ENCODE peak calls at places on chromosomes 11 and 22, in six cellular contexts. One of them, this sample, is unnamed.

GRCh38 chr11:86360775-86361395 is 13.8 kb upstream of the CCDC81 start:
- DNase-seq in AG10803: peak; percentile 61
- DNase-seq in right lobe of liver: no peak
- DNase-seq in SJSA1: no peak
- DNase-seq in HCT116: peak; percentile 23
- DNase-seq in NCI-H510A treated with DMSO at 0.1 percent for 48 hours: no peak
- DNase-seq in this sample: no peak

GRCh38 chr22:46528121-46528610 is 9.3 kb downstream of the CELSR1 start:
- DNase-seq in AG10803: peak; percentile 39
- DNase-seq in right lobe of liver: no peak
- DNase-seq in SJSA1: peak; percentile 86
- DNase-seq in HCT116: peak; percentile 69
- DNase-seq in NCI-H510A treated with DMSO at 0.1 percent for 48 hours: peak; percentile 51
- DNase-seq in this sample: no peak

GRCh38 chr11:6745465-6746015 is 26.2 kb downstream of the OR2AG2 start:
- DNase-seq in AG10803: no peak
- DNase-seq in right lobe of liver: no peak
- DNase-seq in SJSA1: no peak
- DNase-seq in HCT116: no peak
- DNase-seq in NCI-H510A treated with DMSO at 0.1 percent for 48 hours: no peak
- DNase-seq in this sample: no peak

GRCh38 chr11:110200241-110200640 is 96.2 kb downstream of the RDX start:
- DNase-seq in AG10803: no peak
- DNase-seq in right lobe of liver: no peak
- DNase-seq in SJSA1: no peak
- DNase-seq in HCT116: no peak
- DNase-seq in NCI-H510A treated with DMSO at 0.1 percent for 48 hours: no peak
- DNase-seq in this sample: no peak

GRCh38 chr11:36500315-36500721 is 9.8 kb downstream of the TRAF6 start:
- DNase-seq in AG10803: peak; percentile 77
- DNase-seq in right lobe of liver: no peak
- DNase-seq in SJSA1: peak; percentile 88
- DNase-seq in HCT116: no peak
- DNase-seq in NCI-H510A treated with DMSO at 0.1 percent for 48 hours: no peak
- DNase-seq in this sample: no peak

GRCh38 chr22:49892226-49892899 is 25.9 kb downstream of the ALG12 start:
- DNase-seq in AG10803: no peak
- DNase-seq in right lobe of liver: no peak
- DNase-seq in SJSA1: no peak
- DNase-seq in HCT116: no peak
- DNase-seq in NCI-H510A treated with DMSO at 0.1 percent for 48 hours: no peak
- DNase-seq in this sample: peak; percentile 25

GRCh38 chr11:17605736-17606135 is 58.7 kb downstream of the OTOG start:
- DNase-seq in AG10803: no peak
- DNase-seq in right lobe of liver: no peak
- DNase-seq in SJSA1: no peak
- DNase-seq in HCT116: no peak
- DNase-seq in NCI-H510A treated with DMSO at 0.1 percent for 48 hours: no peak
- DNase-seq in this sample: no peak

GRCh38 chr11:86918943-86919342 is 36.3 kb downstream of the FZD4 start:
- DNase-seq in AG10803: no peak
- DNase-seq in right lobe of liver: no peak
- DNase-seq in SJSA1: no peak
- DNase-seq in HCT116: no peak
- DNase-seq in NCI-H510A treated with DMSO at 0.1 percent for 48 hours: no peak
- DNase-seq in this sample: peak; percentile 64

GRCh38 chr22:49677495-49677889 is 150.2 kb downstream of the BRD1 start:
- DNase-seq in AG10803: no peak
- DNase-seq in right lobe of liver: no peak
- DNase-seq in SJSA1: peak; percentile 57
- DNase-seq in HCT116: no peak
- DNase-seq in NCI-H510A treated with DMSO at 0.1 percent for 48 hours: no peak
- DNase-seq in this sample: no peak

GRCh38 chr11:28107331-28107725 is 628 bp downstream of the KIF18A start:
- DNase-seq in AG10803: peak; percentile 19
- DNase-seq in right lobe of liver: no peak
- DNase-seq in SJSA1: no peak
- DNase-seq in HCT116: no peak
- DNase-seq in NCI-H510A treated with DMSO at 0.1 percent for 48 hours: peak; percentile 23
- DNase-seq in this sample: no peak

This sample was measured in aorta.